ENCODE peak calls at places on chromosomes 16 and 17, in six cellular contexts. One of them, this sample, is unnamed. For H3K36me3, the result is how much of the 10 kb centered on the place peaks cover.

GRCh38 chr17:55341432-55341831 is 76.7 kb downstream of the HLF start:
- DNase-seq in spleen: no peak
- DNase-seq in upper lobe of left lung: no peak
- DNase-seq in SK-N-MC: no peak
- DNase-seq in esophagus muscularis mucosa: no peak
- DNase-seq in stomach: no peak
- DNase-seq in this sample: no peak

GRCh38 chr16:694187-694862 is 4.1 kb upstream of the WDR24 start:
- DNase-seq in SK-N-MC: no peak
- DNase-seq in upper lobe of left lung: peak
- DNase-seq in stomach: no peak
- DNase-seq in esophagus muscularis mucosa: no peak
- DNase-seq in spleen: no peak
- DNase-seq in this sample: no peak

GRCh38 chr17:2195729-2196128 is 107.9 kb downstream of the SMG6 start:
- DNase-seq in upper lobe of left lung: no peak
- DNase-seq in stomach: no peak
- DNase-seq in esophagus muscularis mucosa: no peak
- DNase-seq in SK-N-MC: no peak
- DNase-seq in spleen: no peak
- DNase-seq in this sample: no peak

GRCh38 chr16:11306997-11307638 is 26.0 kb upstream of the PRM1 start:
- DNase-seq in upper lobe of left lung: no peak
- DNase-seq in stomach: no peak
- DNase-seq in esophagus muscularis mucosa: no peak
- DNase-seq in SK-N-MC: no peak
- DNase-seq in spleen: no peak
- DNase-seq in this sample: no peak

GRCh38 chr17:63702223-63702577 is 2.3 kb upstream of the LIMD2 start:
- DNase-seq in upper lobe of left lung: peak
- DNase-seq in spleen: peak
- DNase-seq in esophagus muscularis mucosa: no peak
- DNase-seq in SK-N-MC: no peak
- DNase-seq in stomach: peak
- DNase-seq in this sample: no peak

GRCh38 chr16:4257646-4258556 is 14.9 kb downstream of the TFAP4 start:
- DNase-seq in spleen: no peak
- DNase-seq in esophagus muscularis mucosa: no peak
- DNase-seq in SK-N-MC: no peak
- DNase-seq in upper lobe of left lung: peak
- DNase-seq in stomach: no peak
- DNase-seq in this sample: no peak

GRCh38 chr16:80105160-80105559 is 435.6 kb upstream of the DYNLRB2 start:
- DNase-seq in stomach: no peak
- DNase-seq in upper lobe of left lung: no peak
- DNase-seq in esophagus muscularis mucosa: no peak
- DNase-seq in SK-N-MC: no peak
- DNase-seq in spleen: no peak
- DNase-seq in this sample: no peak

GRCh38 chr17:31390426-31390747 is 1.1 kb upstream of the RAB11FIP4 start:
- DNase-seq in stomach: peak
- DNase-seq in esophagus muscularis mucosa: peak
- DNase-seq in spleen: no peak
- DNase-seq in upper lobe of left lung: no peak
- DNase-seq in SK-N-MC: no peak
- DNase-seq in this sample: no peak

GRCh38 chr17:68792873-68793272 is 162.3 kb downstream of the ABCA8 start:
- DNase-seq in esophagus muscularis mucosa: no peak
- DNase-seq in stomach: no peak
- DNase-seq in spleen: no peak
- DNase-seq in SK-N-MC: no peak
- DNase-seq in upper lobe of left lung: no peak
- DNase-seq in this sample: no peak

GRCh38 chr16:61957075-61957474 is 79.2 kb downstream of the CDH8 start:
- DNase-seq in spleen: no peak
- DNase-seq in stomach: no peak
- DNase-seq in upper lobe of left lung: no peak
- DNase-seq in SK-N-MC: no peak
- DNase-seq in esophagus muscularis mucosa: no peak
- DNase-seq in this sample: no peak
- TF ChIP-seq POLR2AphosphoS5 in spleen: no peak
- TF ChIP-seq POLR2AphosphoS5 in stomach: no peak
- TF ChIP-seq POLR2AphosphoS5 in upper lobe of left lung: no peak
- TF ChIP-seq POLR2AphosphoS5 in SK-N-MC: no peak
- TF ChIP-seq POLR2AphosphoS5 in esophagus muscularis mucosa: no peak
- TF ChIP-seq POLR2AphosphoS5 in this sample: no peak

GRCh38 chr16:89149386-89149785 is 22.2 kb upstream of the CDH15 start:
- DNase-seq in spleen: no peak
- DNase-seq in SK-N-MC: no peak
- DNase-seq in upper lobe of left lung: no peak
- DNase-seq in stomach: no peak
- DNase-seq in esophagus muscularis mucosa: no peak
- DNase-seq in this sample: no peak
- H3K36me3 ChIP-seq in spleen: under half
- H3K36me3 ChIP-seq in SK-N-MC: under half
- H3K36me3 ChIP-seq in upper lobe of left lung: under half
- H3K36me3 ChIP-seq in stomach: half or more
- H3K36me3 ChIP-seq in esophagus muscularis mucosa: under half
- H3K36me3 ChIP-seq in this sample: under half

DNA sequence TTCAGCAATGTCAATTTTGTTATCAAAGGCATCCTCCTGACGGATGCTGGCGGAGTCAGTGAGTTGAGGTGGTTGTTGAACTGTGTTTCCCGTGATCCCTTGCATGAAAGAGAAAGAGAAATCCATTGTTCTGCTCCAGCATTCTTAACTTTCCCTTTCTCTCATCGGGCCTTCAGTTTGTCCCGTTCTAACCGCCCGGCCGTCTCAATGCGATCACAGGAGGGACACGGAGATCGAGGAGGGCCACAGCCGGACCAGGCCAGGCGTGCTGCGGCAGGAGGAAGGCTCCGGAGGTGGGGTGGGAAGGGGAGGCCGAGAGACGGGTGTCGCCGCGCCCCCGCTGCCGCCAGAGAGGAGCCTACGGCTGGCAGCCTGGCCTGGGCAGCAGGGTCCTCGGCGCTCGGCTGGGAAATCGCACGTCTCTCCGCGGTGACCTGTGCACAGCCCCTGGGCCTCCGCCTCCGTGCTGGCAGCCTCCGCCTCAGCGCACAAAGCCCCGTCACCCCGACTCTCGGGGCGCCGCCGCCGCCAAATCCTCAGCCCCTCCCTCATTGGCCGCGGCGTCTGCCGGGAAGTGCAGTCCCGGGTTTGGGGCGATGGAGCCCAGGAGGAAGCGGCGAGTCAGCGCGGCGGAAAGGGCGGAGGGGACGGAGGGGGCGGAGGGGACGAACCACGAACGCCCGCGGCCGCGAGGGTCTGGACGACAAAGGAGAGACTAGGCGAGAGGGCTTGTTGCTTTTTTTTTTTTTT is 38.1 kb downstream of the SOST start:
- DNase-seq in stomach: peak
- DNase-seq in spleen: peak
- DNase-seq in upper lobe of left lung: peak
- DNase-seq in esophagus muscularis mucosa: peak
- DNase-seq in SK-N-MC: no peak
- DNase-seq in this sample: peak
- TF ChIP-seq POLR2AphosphoS5 in stomach: peak
- TF ChIP-seq POLR2AphosphoS5 in spleen: peak
- TF ChIP-seq POLR2AphosphoS5 in upper lobe of left lung: peak
- TF ChIP-seq POLR2AphosphoS5 in esophagus muscularis mucosa: peak
- TF ChIP-seq POLR2AphosphoS5 in SK-N-MC: no peak
- TF ChIP-seq POLR2AphosphoS5 in this sample: no peak

GRCh38 chr17:82723169-82723807 is 6.8 kb downstream of the FN3KRP start:
- DNase-seq in upper lobe of left lung: no peak
- DNase-seq in stomach: no peak
- DNase-seq in SK-N-MC: no peak
- DNase-seq in esophagus muscularis mucosa: no peak
- DNase-seq in spleen: no peak
- DNase-seq in this sample: no peak
- H3K36me3 ChIP-seq in upper lobe of left lung: under half
- H3K36me3 ChIP-seq in stomach: half or more
- H3K36me3 ChIP-seq in SK-N-MC: under half
- H3K36me3 ChIP-seq in esophagus muscularis mucosa: under half
- H3K36me3 ChIP-seq in spleen: under half
- H3K36me3 ChIP-seq in this sample: half or more

DNA sequence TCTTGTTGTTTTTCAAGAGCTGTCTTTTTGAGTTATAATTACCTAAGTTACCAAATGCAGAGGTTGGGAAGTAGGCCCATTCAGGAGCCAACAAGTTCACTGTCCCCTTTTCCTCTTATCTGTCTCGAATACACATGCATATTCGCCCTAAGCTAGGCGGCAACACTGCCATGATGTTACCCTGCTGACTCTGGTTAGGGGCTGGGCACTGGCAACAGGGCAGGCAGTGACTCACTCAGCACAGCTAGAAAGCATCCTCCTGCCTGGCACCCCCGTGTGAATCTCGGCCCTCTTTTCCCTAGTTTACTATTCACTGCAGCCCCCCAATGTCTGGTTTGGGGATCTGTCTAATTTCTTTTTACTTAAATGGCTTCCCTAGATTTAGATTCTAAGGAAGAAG is 13.8 kb downstream of the DBF4B start:
- DNase-seq in spleen: no peak
- DNase-seq in upper lobe of left lung: no peak
- DNase-seq in SK-N-MC: no peak
- DNase-seq in esophagus muscularis mucosa: no peak
- DNase-seq in stomach: no peak
- DNase-seq in this sample: peak
- TF ChIP-seq POLR2AphosphoS5 in spleen: no peak
- TF ChIP-seq POLR2AphosphoS5 in upper lobe of left lung: no peak
- TF ChIP-seq POLR2AphosphoS5 in SK-N-MC: no peak
- TF ChIP-seq POLR2AphosphoS5 in esophagus muscularis mucosa: no peak
- TF ChIP-seq POLR2AphosphoS5 in stomach: no peak
- TF ChIP-seq POLR2AphosphoS5 in this sample: no peak

GRCh38 chr16:24920568-24920967 is 74.8 kb downstream of the SLC5A11 start:
- DNase-seq in spleen: peak
- DNase-seq in SK-N-MC: no peak
- DNase-seq in upper lobe of left lung: no peak
- DNase-seq in esophagus muscularis mucosa: no peak
- DNase-seq in stomach: no peak
- DNase-seq in this sample: no peak
- H3K36me3 ChIP-seq in spleen: under half
- H3K36me3 ChIP-seq in SK-N-MC: under half
- H3K36me3 ChIP-seq in upper lobe of left lung: under half
- H3K36me3 ChIP-seq in esophagus muscularis mucosa: under half
- H3K36me3 ChIP-seq in stomach: half or more
- H3K36me3 ChIP-seq in this sample: half or more

GRCh38 chr17:28717578-28718316 is at the start of gene RAB34:
- DNase-seq in stomach: peak
- DNase-seq in upper lobe of left lung: peak
- DNase-seq in SK-N-MC: no peak
- DNase-seq in spleen: peak
- DNase-seq in esophagus muscularis mucosa: peak
- DNase-seq in this sample: peak

GRCh38 chr17:28718990-28719433 is 773 bp upstream of the RPL23A start:
- DNase-seq in esophagus muscularis mucosa: no peak
- DNase-seq in upper lobe of left lung: no peak
- DNase-seq in spleen: peak
- DNase-seq in SK-N-MC: no peak
- DNase-seq in stomach: no peak
- DNase-seq in this sample: no peak

GRCh38 chr17:28722413-28723158 is 2.8 kb downstream of the RPL23A start:
- DNase-seq in spleen: no peak
- DNase-seq in upper lobe of left lung: no peak
- DNase-seq in stomach: no peak
- DNase-seq in esophagus muscularis mucosa: no peak
- DNase-seq in SK-N-MC: no peak
- DNase-seq in this sample: no peak

GRCh38 chr17:28718317-28718672 is 627 bp upstream of the RAB34 start:
- DNase-seq in upper lobe of left lung: no peak
- DNase-seq in esophagus muscularis mucosa: no peak
- DNase-seq in spleen: no peak
- DNase-seq in SK-N-MC: no peak
- DNase-seq in stomach: no peak
- DNase-seq in this sample: no peak

DNA sequence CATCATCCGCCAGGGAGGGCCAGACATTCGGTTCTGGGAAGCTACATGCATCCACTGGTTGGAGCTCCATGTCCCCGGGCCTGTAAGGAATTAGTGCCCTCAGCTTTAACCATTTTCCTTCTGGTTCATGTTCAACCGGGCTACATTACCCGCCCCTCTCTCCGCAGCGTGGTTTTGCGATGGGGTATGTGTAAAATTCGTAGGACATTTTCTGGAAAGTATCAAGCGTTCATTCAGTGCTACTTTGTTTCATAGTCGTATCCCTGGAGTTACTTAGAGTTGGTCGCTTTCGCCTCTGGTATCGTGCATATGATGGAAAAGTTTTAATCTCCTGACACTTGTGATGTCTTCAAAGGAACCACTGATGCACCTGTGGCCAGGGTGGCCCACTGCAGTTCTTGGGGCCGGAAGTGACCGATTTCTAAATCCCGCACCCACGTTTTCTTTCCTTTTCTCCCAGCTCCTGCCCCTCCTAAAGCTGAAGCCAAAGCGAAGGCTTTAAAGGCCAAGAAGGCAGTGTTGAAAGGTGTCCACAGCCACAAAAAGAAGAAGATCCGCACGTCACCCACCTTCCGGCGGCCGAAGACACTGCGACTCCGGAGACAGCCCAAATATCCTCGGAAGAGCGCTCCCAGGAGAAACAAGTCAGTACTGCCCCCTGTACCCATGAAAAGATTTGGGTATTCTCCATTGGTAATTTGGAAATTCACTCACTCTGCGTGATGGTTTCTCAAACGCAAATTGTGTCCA is 637 bp downstream of the RPL23A start:
- DNase-seq in spleen: no peak
- DNase-seq in stomach: no peak
- DNase-seq in upper lobe of left lung: no peak
- DNase-seq in esophagus muscularis mucosa: no peak
- DNase-seq in SK-N-MC: no peak
- DNase-seq in this sample: no peak
- TF ChIP-seq POLR2AphosphoS5 in spleen: no peak
- TF ChIP-seq POLR2AphosphoS5 in stomach: no peak
- TF ChIP-seq POLR2AphosphoS5 in upper lobe of left lung: no peak
- TF ChIP-seq POLR2AphosphoS5 in esophagus muscularis mucosa: no peak
- TF ChIP-seq POLR2AphosphoS5 in SK-N-MC: no peak
- TF ChIP-seq POLR2AphosphoS5 in this sample: no peak

GRCh38 chr17:18280239-18280638 is 19.8 kb downstream of the MIEF2 start:
- DNase-seq in stomach: no peak
- DNase-seq in esophagus muscularis mucosa: no peak
- DNase-seq in SK-N-MC: no peak
- DNase-seq in upper lobe of left lung: no peak
- DNase-seq in spleen: no peak
- DNase-seq in this sample: no peak
- H3K36me3 ChIP-seq in stomach: half or more
- H3K36me3 ChIP-seq in esophagus muscularis mucosa: half or more
- H3K36me3 ChIP-seq in SK-N-MC: half or more
- H3K36me3 ChIP-seq in upper lobe of left lung: under half
- H3K36me3 ChIP-seq in spleen: under half
- H3K36me3 ChIP-seq in this sample: half or more

GRCh38 chr17:3956983-3957382 is 7.3 kb downstream of the ATP2A3 start:
- DNase-seq in esophagus muscularis mucosa: no peak
- DNase-seq in spleen: no peak
- DNase-seq in upper lobe of left lung: no peak
- DNase-seq in stomach: no peak
- DNase-seq in SK-N-MC: no peak
- DNase-seq in this sample: no peak
- TF ChIP-seq POLR2AphosphoS5 in esophagus muscularis mucosa: no peak
- TF ChIP-seq POLR2AphosphoS5 in spleen: no peak
- TF ChIP-seq POLR2AphosphoS5 in upper lobe of left lung: no peak
- TF ChIP-seq POLR2AphosphoS5 in stomach: no peak
- TF ChIP-seq POLR2AphosphoS5 in SK-N-MC: no peak
- TF ChIP-seq POLR2AphosphoS5 in this sample: no peak